ENCODE peak calls at places on chromosomes 12 and 14, in seven cellular contexts. Q, N, O, Y, D, C and A are unnamed samples.

GRCh38 chr14:80456200-80456599 is 244.9 kb upstream of the DIO2 start:
- DNase-seq in Y (no peak), N (no peak), O (peak; percentile 79), C (no peak), D (no peak), Q (no peak), A (no peak)

GRCh38 chr12:51855586-51856428 is 7.3 kb upstream of the FIGNL2 start:
- DNase-seq in N (no peak), D (no peak), Y (peak; percentile 58), C (no peak), Q (no peak), O (peak; percentile 21), A (no peak)

GRCh38 chr12:104695453-104696148 is 238.9 kb downstream of the CHST11 start:
- DNase-seq in D (no peak), O (peak; percentile 93), C (no peak), N (no peak), Y (no peak), Q (no peak), A (peak; percentile 61)

GRCh38 chr12:1855241-1855640 is 34.9 kb downstream of the LRTM2 start:
- DNase-seq in Q (no peak), D (no peak), C (no peak), O (peak; percentile 9), N (no peak), Y (no peak), A (no peak)

GRCh38 chr14:103372552-103373304 is 12.5 kb upstream of the MARK3 start:
- DNase-seq in C (peak; percentile 78), O (peak; percentile 97), D (peak; percentile 30), N (no peak), Q (no peak), Y (peak; percentile 48), A (peak; percentile 84)

GRCh38 chr12:52145228-52145940 is 46.4 kb downstream of the KRT80 start:
- DNase-seq in C (peak; percentile 66), N (no peak), Q (peak; percentile 37), D (no peak), O (no peak), Y (no peak), A (no peak)

GRCh38 chr12:30761730-30762129 is 7.0 kb upstream of the CAPRIN2 start:
- DNase-seq in Y (no peak), O (no peak), C (no peak), Q (no peak), N (no peak), D (no peak), A (no peak)

GRCh38 chr12:111222520-111222919 is 146.4 kb downstream of the PHETA1 start:
- DNase-seq in O (no peak), D (no peak), N (no peak), Q (no peak), C (no peak), Y (no peak), A (peak; percentile 57)

GRCh38 chr12:5018677-5019076 is 25.0 kb upstream of the KCNA5 start:
- DNase-seq in Q (no peak), N (no peak), C (no peak), Y (no peak), O (no peak), D (no peak), A (no peak)

GRCh38 chr12:6684609-6685008 is 4.6 kb downstream of the ZNF384 start:
- DNase-seq in O (peak; percentile 16), N (no peak), C (peak; percentile 69), Y (peak; percentile 57), Q (no peak), D (no peak), A (peak; percentile 75)

GRCh38 chr12:75481013-75481705 is 604 bp downstream of the GLIPR1 start:
- DNase-seq in O (no peak), Q (no peak), C (no peak), Y (no peak), N (no peak), D (no peak), A (peak; percentile 73)

GRCh38 chr12:75478395-75478794 is 2.2 kb upstream of the GLIPR1 start:
- DNase-seq in O (peak; percentile 78), D (no peak), C (no peak), Y (no peak), Q (no peak), N (no peak), A (peak; percentile 93)

GRCh38 chr12:75479963-75480461 is 543 bp upstream of the GLIPR1 start:
- DNase-seq in Y (no peak), D (no peak), C (no peak), Q (no peak), O (peak; percentile 81), N (no peak), A (peak; percentile 45)

GRCh38 chr12:75481774-75482173 is 1.2 kb downstream of the GLIPR1 start:
- DNase-seq in Q (no peak), N (no peak), D (no peak), C (no peak), Y (no peak), O (peak; percentile 79), A (peak; percentile 72)

DNA sequence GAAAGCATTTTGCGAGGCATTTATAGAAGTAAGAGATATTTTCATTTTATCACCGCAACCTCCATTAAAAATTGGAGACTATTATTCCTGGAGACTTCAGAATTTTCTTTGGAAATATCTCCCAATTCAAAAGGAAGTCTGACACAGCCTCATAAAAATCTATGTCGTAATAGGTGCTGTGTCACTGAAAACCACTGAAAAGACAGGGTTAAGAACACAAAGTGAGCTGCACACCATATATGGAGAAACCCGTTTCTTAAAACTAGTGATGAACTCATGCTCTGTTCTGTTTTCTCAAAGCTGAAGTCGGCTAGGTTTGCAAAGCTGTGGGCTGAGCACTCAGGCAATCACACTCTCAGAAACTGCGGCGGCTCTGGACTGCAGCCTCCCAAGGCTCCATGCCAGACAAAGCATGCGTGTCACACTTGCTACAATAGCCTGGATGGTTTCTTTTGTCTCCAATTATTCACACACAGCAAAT is at the start of gene GLIPR1:
- DNase-seq in Y (peak; percentile 45), O (peak; percentile 99), D (peak; percentile 57), C (peak; percentile 86), N (peak; percentile 46), Q (peak; percentile 65), A (peak; percentile 95)
- TF ChIP-seq POLR2A in Y (no peak), O (peak; percentile 98), D (no peak), C (peak; percentile 37), N (peak; percentile 50), Q (peak; percentile 37), A (peak; percentile 54)

DNA sequence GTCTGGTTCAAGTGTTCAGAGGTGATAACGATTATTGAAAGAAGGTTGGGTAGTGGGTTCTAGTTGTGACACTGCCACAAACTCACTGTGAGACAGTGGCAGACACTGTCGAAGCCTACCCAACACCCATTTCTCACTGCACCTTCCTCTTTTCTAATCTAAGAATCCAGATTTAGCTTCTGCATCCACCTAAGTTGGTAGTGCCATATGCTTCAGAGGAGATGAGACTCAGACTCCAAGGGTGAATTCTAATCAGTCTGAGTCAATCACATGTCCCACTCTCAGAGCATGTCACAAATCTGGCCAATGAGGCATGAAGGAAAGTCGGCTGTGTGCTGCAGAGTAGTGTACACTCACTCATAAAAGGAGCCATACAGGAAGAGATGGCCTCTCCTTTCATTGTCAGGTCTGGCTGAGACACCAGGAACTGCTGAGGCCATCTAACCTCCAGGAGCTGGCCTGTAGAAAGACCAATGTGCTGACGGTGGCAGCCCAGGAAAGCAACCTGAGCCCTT is 102.1 kb upstream of the RAP1B start:
- DNase-seq in N (no peak), Y (no peak), O (no peak), Q (no peak), D (no peak), C (no peak), A (no peak)
- TF ChIP-seq POLR2A in N (no peak), Y (no peak), O (no peak), Q (no peak), D (no peak), C (no peak), A (no peak)

GRCh38 chr14:105053421-105053820 is 11.8 kb downstream of the GPR132 start:
- DNase-seq in N (no peak), C (no peak), O (no peak), Y (no peak), Q (peak; percentile 8), D (no peak), A (no peak)
- TF ChIP-seq POLR2A in N (no peak), C (no peak), O (no peak), Y (no peak), Q (no peak), D (no peak), A (no peak)

GRCh38 chr12:122983789-122984515 is 3.5 kb downstream of the ARL6IP4 start:
- DNase-seq in D (no peak), Q (peak; percentile 59), N (no peak), Y (peak; percentile 41), C (no peak), O (no peak), A (no peak)
- TF ChIP-seq POLR2A in D (no peak), Q (no peak), N (no peak), Y (no peak), C (no peak), O (no peak), A (no peak)